ENCODE peak calls at places on chromosomes 16 and 17, in six cellular contexts. One of them, this sample, is unnamed.

GRCh38 chr17:21374455-21375161 is 1.5 kb upstream of the KCNJ12 start:
- DNase-seq in psoas muscle: no peak
- DNase-seq in mucosa of descending colon: no peak
- DNase-seq in body of pancreas: no peak
- DNase-seq in AG09319: no peak
- DNase-seq in bronchial epithelial cell: no peak
- DNase-seq in this sample: no peak

GRCh38 chr17:58356231-58356630 is 4.2 kb upstream of the SUPT4H1 start:
- DNase-seq in mucosa of descending colon: no peak
- DNase-seq in AG09319: no peak
- DNase-seq in bronchial epithelial cell: no peak
- DNase-seq in psoas muscle: no peak
- DNase-seq in body of pancreas: no peak
- DNase-seq in this sample: no peak

GRCh38 chr17:44235583-44235936 is 16.1 kb upstream of the UBTF start:
- DNase-seq in mucosa of descending colon: no peak
- DNase-seq in bronchial epithelial cell: peak
- DNase-seq in body of pancreas: no peak
- DNase-seq in AG09319: no peak
- DNase-seq in psoas muscle: no peak
- DNase-seq in this sample: no peak

GRCh38 chr16:27149986-27150385 is 53.3 kb upstream of the KDM8 start:
- DNase-seq in mucosa of descending colon: no peak
- DNase-seq in body of pancreas: no peak
- DNase-seq in bronchial epithelial cell: no peak
- DNase-seq in AG09319: no peak
- DNase-seq in psoas muscle: no peak
- DNase-seq in this sample: no peak

GRCh38 chr17:35890774-35891155 is 10.6 kb upstream of the CCL5 start:
- DNase-seq in body of pancreas: peak
- DNase-seq in mucosa of descending colon: peak
- DNase-seq in bronchial epithelial cell: no peak
- DNase-seq in AG09319: no peak
- DNase-seq in psoas muscle: no peak
- DNase-seq in this sample: peak

GRCh38 chr17:83190601-83191387 is 111.4 kb downstream of the METRNL start:
- DNase-seq in psoas muscle: peak
- DNase-seq in bronchial epithelial cell: no peak
- DNase-seq in AG09319: no peak
- DNase-seq in body of pancreas: no peak
- DNase-seq in mucosa of descending colon: no peak
- DNase-seq in this sample: no peak

GRCh38 chr16:24255446-24256352 is at the start of gene CACNG3:
- DNase-seq in bronchial epithelial cell: no peak
- DNase-seq in AG09319: no peak
- DNase-seq in body of pancreas: peak
- DNase-seq in psoas muscle: peak
- DNase-seq in mucosa of descending colon: peak
- DNase-seq in this sample: peak

GRCh38 chr17:60321336-60322055 is 70.4 kb downstream of the USP32 start:
- DNase-seq in body of pancreas: no peak
- DNase-seq in bronchial epithelial cell: no peak
- DNase-seq in psoas muscle: no peak
- DNase-seq in AG09319: no peak
- DNase-seq in mucosa of descending colon: no peak
- DNase-seq in this sample: no peak

GRCh38 chr17:60630352-60630751 is 30.4 kb downstream of the PPM1D start:
- DNase-seq in body of pancreas: no peak
- DNase-seq in mucosa of descending colon: no peak
- DNase-seq in AG09319: no peak
- DNase-seq in bronchial epithelial cell: no peak
- DNase-seq in psoas muscle: peak
- DNase-seq in this sample: no peak

GRCh38 chr16:19540241-19540970 is 15.1 kb upstream of the VPS35L start:
- DNase-seq in psoas muscle: no peak
- DNase-seq in body of pancreas: no peak
- DNase-seq in bronchial epithelial cell: no peak
- DNase-seq in AG09319: no peak
- DNase-seq in mucosa of descending colon: no peak
- DNase-seq in this sample: no peak

GRCh38 chr16:14004719-14005315 is 66.3 kb upstream of the MRTFB start:
- DNase-seq in body of pancreas: no peak
- DNase-seq in bronchial epithelial cell: no peak
- DNase-seq in AG09319: no peak
- DNase-seq in psoas muscle: no peak
- DNase-seq in mucosa of descending colon: no peak
- DNase-seq in this sample: no peak

GRCh38 chr16:56493815-56494214 is 26.0 kb downstream of the BBS2 start:
- DNase-seq in AG09319: no peak
- DNase-seq in bronchial epithelial cell: no peak
- DNase-seq in body of pancreas: no peak
- DNase-seq in psoas muscle: no peak
- DNase-seq in mucosa of descending colon: no peak
- DNase-seq in this sample: no peak

GRCh38 chr16:17481741-17482140 is 11.0 kb upstream of the XYLT1 start:
- DNase-seq in bronchial epithelial cell: no peak
- DNase-seq in body of pancreas: no peak
- DNase-seq in AG09319: no peak
- DNase-seq in psoas muscle: no peak
- DNase-seq in mucosa of descending colon: no peak
- DNase-seq in this sample: no peak

GRCh38 chr17:32514587-32514986 is 27.8 kb downstream of the CDK5R1 start:
- DNase-seq in body of pancreas: no peak
- DNase-seq in mucosa of descending colon: no peak
- DNase-seq in AG09319: no peak
- DNase-seq in psoas muscle: no peak
- DNase-seq in bronchial epithelial cell: no peak
- DNase-seq in this sample: no peak

GRCh38 chr17:2621241-2621640 is 27.8 kb downstream of the PAFAH1B1 start:
- DNase-seq in body of pancreas: no peak
- DNase-seq in bronchial epithelial cell: no peak
- DNase-seq in AG09319: no peak
- DNase-seq in psoas muscle: no peak
- DNase-seq in mucosa of descending colon: no peak
- DNase-seq in this sample: no peak

GRCh38 chr16:49961087-49961486 is 63.9 kb upstream of the CNEP1R1 start:
- DNase-seq in AG09319: peak
- DNase-seq in psoas muscle: no peak
- DNase-seq in bronchial epithelial cell: peak
- DNase-seq in mucosa of descending colon: no peak
- DNase-seq in body of pancreas: no peak
- DNase-seq in this sample: no peak

DNA sequence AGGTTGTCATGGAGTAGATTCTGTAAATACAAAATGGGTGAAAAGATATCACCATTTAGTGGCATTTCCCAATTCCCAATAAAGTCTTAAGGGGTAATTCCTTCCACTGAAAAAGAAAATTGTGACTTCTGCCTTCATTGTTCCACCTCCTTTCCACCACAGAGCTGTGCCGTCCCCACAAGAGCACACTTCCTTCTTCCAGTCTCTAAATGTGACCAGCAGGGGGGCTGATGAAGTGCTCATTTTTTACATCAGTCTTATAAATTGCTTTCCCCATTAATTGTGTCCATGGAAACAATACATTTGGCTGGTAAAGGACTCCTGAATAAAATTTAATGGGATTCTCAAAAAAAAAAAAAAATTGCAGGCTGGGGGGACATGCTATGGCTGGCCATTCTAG is 260.8 kb upstream of the PSMD7 start:
- DNase-seq in mucosa of descending colon: no peak
- DNase-seq in body of pancreas: no peak
- DNase-seq in psoas muscle: no peak
- DNase-seq in bronchial epithelial cell: peak
- DNase-seq in AG09319: no peak
- DNase-seq in this sample: peak
- TF ChIP-seq CTCF in mucosa of descending colon: no peak
- TF ChIP-seq CTCF in body of pancreas: no peak
- TF ChIP-seq CTCF in psoas muscle: no peak
- TF ChIP-seq CTCF in bronchial epithelial cell: no peak
- TF ChIP-seq CTCF in AG09319: peak
- TF ChIP-seq CTCF in this sample: no peak

DNA sequence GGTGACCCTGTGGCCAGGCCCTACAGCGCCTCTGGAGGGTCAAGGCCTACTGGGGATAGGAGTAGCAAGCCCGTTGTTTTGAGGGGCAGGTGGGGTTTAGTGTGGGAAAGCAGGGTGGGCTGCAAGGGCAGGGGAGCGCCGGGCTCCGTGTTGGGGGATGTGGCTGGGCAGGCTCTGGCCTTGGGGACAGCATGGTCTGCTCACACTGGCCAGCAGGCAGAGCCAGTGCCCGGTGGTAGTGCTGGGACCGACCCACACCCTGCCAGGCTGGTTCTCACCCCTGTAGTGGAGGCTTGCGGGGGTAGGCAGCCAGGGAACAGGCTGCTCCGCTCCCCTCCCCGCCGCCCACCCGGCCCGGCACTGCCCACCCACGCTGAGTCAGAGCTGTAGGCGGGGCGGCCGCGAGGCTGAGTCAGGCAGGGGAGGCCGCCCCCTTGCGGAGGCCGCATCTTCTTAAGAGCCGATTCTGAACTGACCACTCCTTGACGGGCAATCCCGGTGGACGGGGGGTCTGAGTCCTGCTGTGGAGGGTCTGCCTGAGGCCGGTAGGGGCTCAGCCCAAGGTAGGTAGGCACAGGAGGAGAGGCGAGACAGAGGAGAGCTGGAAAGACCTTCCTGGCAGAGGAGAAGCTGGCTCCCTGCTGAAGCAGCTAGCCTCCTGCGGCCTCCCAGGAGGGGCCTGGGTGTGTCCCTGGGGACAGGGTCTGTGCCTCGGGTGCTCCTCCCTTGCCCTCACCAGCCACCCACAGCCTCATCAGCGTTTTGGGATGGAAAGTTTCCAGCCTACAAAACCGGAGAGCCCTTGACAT is 62.4 kb downstream of the BAIAP2 start:
- DNase-seq in AG09319: peak
- DNase-seq in body of pancreas: peak
- DNase-seq in psoas muscle: peak
- DNase-seq in bronchial epithelial cell: peak
- DNase-seq in mucosa of descending colon: peak
- DNase-seq in this sample: peak
- TF ChIP-seq CTCF in AG09319: peak
- TF ChIP-seq CTCF in body of pancreas: peak
- TF ChIP-seq CTCF in psoas muscle: peak
- TF ChIP-seq CTCF in bronchial epithelial cell: peak
- TF ChIP-seq CTCF in mucosa of descending colon: no peak
- TF ChIP-seq CTCF in this sample: peak

GRCh38 chr16:58638148-58639036 is 8.8 kb upstream of the CNOT1 start:
- DNase-seq in body of pancreas: peak
- DNase-seq in bronchial epithelial cell: peak
- DNase-seq in mucosa of descending colon: no peak
- DNase-seq in AG09319: peak
- DNase-seq in psoas muscle: peak
- DNase-seq in this sample: no peak
- TF ChIP-seq CTCF in body of pancreas: peak
- TF ChIP-seq CTCF in bronchial epithelial cell: peak
- TF ChIP-seq CTCF in mucosa of descending colon: no peak
- TF ChIP-seq CTCF in AG09319: peak
- TF ChIP-seq CTCF in psoas muscle: no peak
- TF ChIP-seq CTCF in this sample: peak

GRCh38 chr17:39011907-39012468 is 44.8 kb upstream of the FBXO47 start:
- DNase-seq in psoas muscle: no peak
- DNase-seq in AG09319: no peak
- DNase-seq in body of pancreas: no peak
- DNase-seq in mucosa of descending colon: no peak
- DNase-seq in bronchial epithelial cell: no peak
- DNase-seq in this sample: no peak
- TF ChIP-seq CTCF in psoas muscle: no peak
- TF ChIP-seq CTCF in AG09319: no peak
- TF ChIP-seq CTCF in body of pancreas: peak
- TF ChIP-seq CTCF in mucosa of descending colon: no peak
- TF ChIP-seq CTCF in bronchial epithelial cell: no peak
- TF ChIP-seq CTCF in this sample: no peak

DNA sequence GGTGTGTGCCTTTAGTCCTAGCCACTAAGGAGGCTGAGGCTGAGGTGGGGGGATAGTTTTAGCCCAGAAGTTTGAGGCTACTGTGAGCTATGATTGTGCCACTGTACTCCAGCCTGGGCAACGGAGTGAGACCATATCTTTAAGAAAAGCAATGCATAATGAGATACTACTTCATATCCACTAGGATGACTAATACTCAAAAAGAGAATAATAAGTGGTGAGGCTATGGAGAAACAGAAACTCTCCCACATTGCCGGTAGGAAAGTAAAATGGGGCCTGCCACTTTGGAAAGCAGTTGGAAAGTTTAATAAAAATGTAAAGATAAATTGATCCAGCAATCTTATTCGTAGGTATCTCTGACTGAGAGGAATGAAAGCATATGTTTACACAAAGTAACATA is 4.6 kb upstream of the NPIPB2 start:
- DNase-seq in body of pancreas: no peak
- DNase-seq in AG09319: no peak
- DNase-seq in mucosa of descending colon: no peak
- DNase-seq in psoas muscle: no peak
- DNase-seq in bronchial epithelial cell: no peak
- DNase-seq in this sample: no peak
- TF ChIP-seq CTCF in body of pancreas: no peak
- TF ChIP-seq CTCF in AG09319: no peak
- TF ChIP-seq CTCF in mucosa of descending colon: no peak
- TF ChIP-seq CTCF in psoas muscle: no peak
- TF ChIP-seq CTCF in bronchial epithelial cell: no peak
- TF ChIP-seq CTCF in this sample: no peak

GRCh38 chr16:69145658-69146057 is 13.2 kb downstream of the UTP4 start:
- DNase-seq in psoas muscle: peak
- DNase-seq in body of pancreas: peak
- DNase-seq in bronchial epithelial cell: no peak
- DNase-seq in AG09319: no peak
- DNase-seq in mucosa of descending colon: no peak
- DNase-seq in this sample: no peak

GRCh38 chr16:69150146-69150865 is 17.9 kb downstream of the UTP4 start:
- DNase-seq in bronchial epithelial cell: peak
- DNase-seq in body of pancreas: peak
- DNase-seq in psoas muscle: no peak
- DNase-seq in AG09319: peak
- DNase-seq in mucosa of descending colon: no peak
- DNase-seq in this sample: peak
- TF ChIP-seq CTCF in bronchial epithelial cell: peak
- TF ChIP-seq CTCF in body of pancreas: peak
- TF ChIP-seq CTCF in psoas muscle: peak
- TF ChIP-seq CTCF in AG09319: peak
- TF ChIP-seq CTCF in mucosa of descending colon: peak
- TF ChIP-seq CTCF in this sample: peak

DNA sequence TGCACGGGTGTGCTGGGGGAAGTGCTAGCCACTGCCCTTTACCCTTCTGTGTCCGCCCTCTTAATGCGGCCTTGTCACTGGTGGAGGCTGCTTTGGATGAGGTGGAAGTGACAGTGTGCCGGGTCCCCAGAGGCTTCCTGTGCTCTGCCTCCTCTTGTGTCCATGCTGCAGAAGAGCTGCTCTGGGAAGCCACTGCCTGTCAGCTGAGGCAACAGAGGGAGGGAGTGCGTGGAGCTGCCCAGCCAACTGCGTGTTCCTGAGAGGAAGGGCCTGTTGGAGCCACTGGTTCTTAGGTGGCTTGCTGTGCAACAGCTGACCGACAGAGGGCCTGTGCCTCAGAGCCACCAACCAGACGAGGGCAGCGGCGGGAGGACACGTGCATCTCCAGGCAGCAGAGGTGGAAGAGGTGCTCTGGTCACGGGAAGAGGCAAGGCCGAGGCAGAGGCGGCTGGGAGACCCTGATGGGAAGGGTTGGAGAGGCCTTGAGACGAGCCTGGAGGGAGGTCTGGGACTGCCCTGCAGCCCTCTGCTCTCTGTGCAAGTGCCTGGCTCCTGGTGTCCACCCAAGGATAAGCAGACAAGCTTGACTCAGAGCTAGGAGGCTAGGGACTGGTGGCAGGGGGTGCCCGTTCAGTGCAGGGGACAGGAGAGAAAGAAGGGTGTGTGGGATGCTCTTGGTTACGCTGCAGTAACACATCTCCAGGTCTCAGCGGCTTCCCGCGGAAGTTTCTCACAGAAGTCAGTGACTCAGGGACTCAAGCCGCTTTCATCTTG is 25.4 kb downstream of the B9D1 start:
- DNase-seq in psoas muscle: no peak
- DNase-seq in mucosa of descending colon: no peak
- DNase-seq in bronchial epithelial cell: no peak
- DNase-seq in body of pancreas: no peak
- DNase-seq in AG09319: no peak
- DNase-seq in this sample: no peak
- TF ChIP-seq CTCF in psoas muscle: peak
- TF ChIP-seq CTCF in mucosa of descending colon: no peak
- TF ChIP-seq CTCF in bronchial epithelial cell: peak
- TF ChIP-seq CTCF in body of pancreas: peak
- TF ChIP-seq CTCF in AG09319: no peak
- TF ChIP-seq CTCF in this sample: no peak